ENCODE peak calls at places on chromosome 18, in eight cellular contexts. J is upper lobe of right lung; G is CD8-positive, alpha-beta T cell; W is psoas muscle; U is Right ventricle myocardium superior; R is sciatic nerve; Z is K562; X is upper lobe of left lung. B is an unnamed sample.

GRCh38 chr18:69752737-69753380 is 194.8 kb downstream of the CD226 start:
- ATAC-seq in G (no peak), U (no peak), W (no peak), Z (no peak), R (no peak), X (no peak), J (no peak), B (no peak)

GRCh38 chr18:5937795-5938194 is 42.5 kb upstream of the TMEM200C start:
- ATAC-seq in Z (no peak), G (no peak), R (no peak), X (no peak), W (no peak), U (no peak), J (no peak), B (no peak)

GRCh38 chr18:78891185-78891762 is 88.3 kb upstream of the SALL3 start:
- ATAC-seq in W (no peak), J (no peak), X (no peak), Z (no peak), G (no peak), U (no peak), R (no peak), B (no peak)

GRCh38 chr18:56841836-56842235 is 190.7 kb downstream of the WDR7 start:
- ATAC-seq in W (no peak), J (no peak), G (no peak), Z (no peak), X (no peak), U (no peak), R (no peak), B (no peak)

GRCh38 chr18:47284691-47285370 is 33.4 kb upstream of the SKOR2 start:
- ATAC-seq in W (no peak), U (no peak), G (no peak), Z (no peak), J (no peak), R (no peak), X (no peak), B (no peak)

GRCh38 chr18:47912343-47912742 is 18.1 kb downstream of the SMAD2 start:
- ATAC-seq in J (no peak), X (peak), R (peak), U (peak), G (peak), W (peak), Z (peak), B (peak)

GRCh38 chr18:13932285-13933025 is 17.1 kb upstream of the MC2R start:
- ATAC-seq in Z (no peak), G (no peak), U (no peak), R (no peak), J (no peak), W (no peak), X (peak), B (no peak)

GRCh38 chr18:8786766-8787670 is 81.7 kb downstream of the MTCL1 start:
- ATAC-seq in X (no peak), Z (peak), R (peak), W (no peak), U (no peak), J (no peak), G (no peak), B (peak)

GRCh38 chr18:12238861-12239260 is 15.3 kb upstream of the CIDEA start:
- ATAC-seq in G (no peak), W (no peak), X (no peak), R (peak), Z (no peak), U (no peak), J (no peak), B (no peak)

GRCh38 chr18:76374330-76375281 is 120.4 kb downstream of the ZNF516 start:
- ATAC-seq in W (no peak), J (no peak), Z (no peak), R (no peak), X (no peak), U (no peak), G (peak), B (no peak)

GRCh38 chr18:58637197-58637596 is 8.3 kb upstream of the ALPK2 start:
- ATAC-seq in R (no peak), J (no peak), Z (no peak), X (no peak), G (no peak), U (no peak), W (peak), B (no peak)

GRCh38 chr18:74373428-74373827 is 57.8 kb downstream of the C18orf63 start:
- ATAC-seq in W (no peak), U (no peak), Z (no peak), X (no peak), J (peak), G (peak), R (no peak), B (no peak)

GRCh38 chr18:46291149-46291548 is 187.0 kb downstream of the HAUS1 start:
- ATAC-seq in Z (peak), U (peak), X (no peak), W (no peak), R (no peak), G (no peak), J (no peak), B (no peak)

GRCh38 chr18:34976534-34976898 is 64.7 kb upstream of the MAPRE2 start:
- ATAC-seq in R (no peak), J (no peak), W (no peak), X (no peak), U (no peak), G (no peak), Z (no peak), B (no peak)

GRCh38 chr18:45312727-45313126 is 302.5 kb upstream of the SLC14A2 start:
- ATAC-seq in U (no peak), J (no peak), G (no peak), W (no peak), Z (no peak), R (no peak), X (no peak), B (no peak)

GRCh38 chr18:34981487-34981886 is 59.7 kb upstream of the MAPRE2 start:
- ATAC-seq in G (no peak), R (no peak), Z (no peak), U (no peak), J (no peak), X (no peak), W (no peak), B (no peak)

GRCh38 chr18:52339891-52340371 is at the start of gene DCC:
- ATAC-seq in U (peak), J (peak), R (peak), G (no peak), Z (no peak), W (no peak), X (no peak), B (no peak)

GRCh38 chr18:76686737-76687231 is 135.6 kb upstream of the ZNF236 start:
- ATAC-seq in J (peak), X (peak), W (peak), G (peak), Z (peak), U (peak), R (peak), B (peak)

GRCh38 chr18:45938488-45938935 is 28.6 kb downstream of the EPG5 start:
- ATAC-seq in R (no peak), Z (no peak), U (no peak), G (peak), X (no peak), J (no peak), W (no peak), B (no peak)

GRCh38 chr18:58887613-58887963 is 22.9 kb downstream of the ZNF532 start:
- ATAC-seq in W (peak), X (peak), R (peak), J (peak), U (peak), Z (no peak), G (no peak), B (peak)

GRCh38 chr18:50143295-50143694 is 51.7 kb downstream of the MYO5B start:
- ATAC-seq in U (no peak), W (no peak), R (no peak), G (no peak), X (no peak), Z (no peak), J (no peak), B (peak)

GRCh38 chr18:31591628-31592027 is at the start of gene TTR:
- ATAC-seq in X (no peak), W (no peak), U (no peak), Z (no peak), R (no peak), J (no peak), G (no peak), B (no peak)

GRCh38 chr18:3040183-3040582 is 27.2 kb upstream of the LPIN2 start:
- ATAC-seq in J (no peak), Z (no peak), U (no peak), W (no peak), X (no peak), G (no peak), R (no peak), B (no peak)

GRCh38 chr18:64888956-64889355 is 740.1 kb upstream of the LINC00305 start:
- ATAC-seq in U (no peak), X (no peak), Z (no peak), G (no peak), R (no peak), J (no peak), W (no peak), B (no peak)

GRCh38 chr18:56995579-56996194 is 151.2 kb upstream of the BOD1L2 start:
- ATAC-seq in Z (no peak), R (no peak), G (no peak), J (no peak), U (no peak), W (no peak), X (no peak), B (no peak)

GRCh38 chr18:29378739-29379138 is 1201.8 kb upstream of the CDH2 start:
- ATAC-seq in G (no peak), U (no peak), X (no peak), Z (no peak), W (no peak), J (no peak), R (no peak), B (no peak)

GRCh38 chr18:67023059-67023458 is 419.2 kb upstream of the CDH19 start:
- ATAC-seq in U (no peak), X (no peak), G (no peak), R (no peak), Z (no peak), J (no peak), W (no peak), B (no peak)

GRCh38 chr18:7822435-7823425 is 255.6 kb downstream of the PTPRM start:
- ATAC-seq in J (peak), W (peak), U (peak), X (no peak), R (peak), G (no peak), Z (no peak), B (peak)

GRCh38 chr18:45657357-45658335 is 42.4 kb downstream of the SLC14A2 start:
- ATAC-seq in W (no peak), G (peak), J (no peak), X (no peak), Z (no peak), U (no peak), R (no peak), B (peak)

GRCh38 chr18:48274301-48274700 is 134.9 kb downstream of the ZBTB7C start:
- ATAC-seq in U (no peak), X (no peak), J (no peak), G (no peak), R (peak), Z (no peak), W (no peak), B (no peak)